ENCODE peak calls at places on chromosomes 7 and 10, in four cellular contexts. A, Q, F and K are unnamed samples.

GRCh38 chr10:3897156-3897555 is 112.1 kb upstream of the KLF6 start:
- ATAC-seq in A (no peak), Q (no peak), F (no peak), K (no peak)

GRCh38 chr7:112223310-112223709 is 16.8 kb downstream of the ZNF277 start:
- ATAC-seq in F (peak), A (no peak), Q (no peak), K (no peak)

GRCh38 chr10:77763453-77764430 is 126.1 kb upstream of the KCNMA1 start:
- ATAC-seq in F (peak), Q (no peak), A (no peak), K (no peak)

GRCh38 chr10:65786279-65786678 is 1139.6 kb upstream of the LRRTM3 start:
- ATAC-seq in A (no peak), Q (no peak), F (no peak), K (no peak)

GRCh38 chr7:23593706-23594105 is 3.5 kb upstream of the CCDC126 start:
- ATAC-seq in F (no peak), A (peak), Q (peak), K (no peak)

GRCh38 chr10:38094923-38095574 is 912 bp downstream of the ZNF37A start:
- ATAC-seq in Q (no peak), A (no peak), F (no peak), K (no peak)

GRCh38 chr10:1870491-1870890 is 133.2 kb upstream of the ADARB2 start:
- ATAC-seq in A (no peak), F (no peak), Q (no peak), K (no peak)

GRCh38 chr10:117503170-117503885 is 39.2 kb upstream of the EMX2 start:
- ATAC-seq in Q (no peak), F (no peak), A (no peak), K (no peak)

GRCh38 chr10:116719712-116720111 is 22.7 kb downstream of the HSPA12A start:
- ATAC-seq in Q (no peak), A (no peak), F (no peak), K (no peak)

GRCh38 chr7:18345641-18346234 is 149.8 kb upstream of the HDAC9 start:
- ATAC-seq in A (peak), F (no peak), Q (no peak), K (no peak)

GRCh38 chr7:120864146-120864920 is 6.4 kb upstream of the TSPAN12 start:
- ATAC-seq in A (no peak), Q (no peak), F (no peak), K (no peak)

GRCh38 chr7:152132812-152133211 is 107.3 kb downstream of the GALNT11 start:
- ATAC-seq in A (no peak), F (peak), Q (no peak), K (no peak)

GRCh38 chr10:120897343-120897742 is 46.2 kb downstream of the WDR11 start:
- ATAC-seq in Q (no peak), F (no peak), A (no peak), K (no peak)

GRCh38 chr7:156843157-156843556 is 49.8 kb downstream of the LMBR1 start:
- ATAC-seq in F (no peak), Q (no peak), A (no peak), K (no peak)

GRCh38 chr10:51960494-51960895 is 261.1 kb upstream of the CSTF2T start:
- ATAC-seq in A (no peak), F (peak), Q (no peak), K (peak)

GRCh38 chr7:71868797-71869196 is 543.3 kb downstream of the CALN1 start:
- ATAC-seq in F (no peak), Q (no peak), A (peak), K (no peak)

GRCh38 chr7:9100289-9100688 is 666.9 kb downstream of the NXPH1 start:
- ATAC-seq in Q (no peak), F (no peak), A (no peak), K (no peak)

GRCh38 chr7:143331179-143331825 is 15.4 kb downstream of the CLCN1 start:
- ATAC-seq in Q (no peak), A (no peak), F (no peak), K (no peak)